ENCODE peak calls at places on chromosomes 6 and 20, in seven cellular contexts. M, J, D, H, F, Y and B are unnamed samples.

GRCh38 chr6:144190593-144190992 is 40.3 kb downstream of the STX11 start:
- DNase-seq in Y (no peak), M (no peak), F (no peak), H (no peak), D (peak), J (peak), B (peak)

GRCh38 chr20:43942661-43943285 is 28.1 kb downstream of the TOX2 start:
- DNase-seq in D (peak), H (no peak), F (peak), J (no peak), Y (no peak), M (peak), B (peak)

GRCh38 chr6:34982424-34982852 is 93.4 kb downstream of the ANKS1A start:
- DNase-seq in J (peak), F (peak), Y (peak), D (no peak), M (no peak), H (no peak), B (peak)

GRCh38 chr20:33490023-33490933 is at the start of gene CBFA2T2:
- DNase-seq in M (no peak), D (peak), F (no peak), J (no peak), Y (no peak), H (no peak), B (peak)

GRCh38 chr6:24893342-24893850 is 42.4 kb downstream of the RIPOR2 start:
- DNase-seq in M (no peak), H (no peak), F (no peak), J (no peak), D (no peak), Y (no peak), B (no peak)

GRCh38 chr6:4973972-4974885 is 29.6 kb downstream of the RPP40 start:
- DNase-seq in F (no peak), M (no peak), J (peak), H (no peak), D (no peak), Y (no peak), B (no peak)

GRCh38 chr20:2874456-2874855 is 1.2 kb downstream of the PTPRA start:
- DNase-seq in Y (no peak), M (no peak), D (no peak), F (peak), J (no peak), H (no peak), B (peak)

GRCh38 chr6:68114648-68115047 is 520.4 kb upstream of the ADGRB3 start:
- DNase-seq in F (no peak), H (no peak), M (no peak), J (no peak), D (no peak), Y (no peak), B (no peak)

GRCh38 chr6:129029778-129030177 is 146.8 kb downstream of the LAMA2 start:
- DNase-seq in M (no peak), D (no peak), H (no peak), Y (no peak), J (no peak), F (peak), B (no peak)

GRCh38 chr6:44806656-44807055 is 419.1 kb downstream of the CDC5L start:
- DNase-seq in D (no peak), Y (no peak), J (no peak), H (no peak), M (no peak), F (no peak), B (no peak)

GRCh38 chr20:50516180-50516934 is 6.2 kb downstream of the PTPN1 start:
- DNase-seq in D (no peak), F (peak), J (peak), H (no peak), M (no peak), Y (no peak), B (no peak)

GRCh38 chr6:100892693-100893092 is 11.6 kb upstream of the ASCC3 start:
- DNase-seq in H (no peak), Y (no peak), J (no peak), D (no peak), F (no peak), M (no peak), B (no peak)

GRCh38 chr20:61924211-61924857 is 141.3 kb downstream of the TAF4 start:
- DNase-seq in M (no peak), J (no peak), F (no peak), Y (no peak), H (no peak), D (no peak), B (no peak)

GRCh38 chr20:50719328-50719727 is 12.1 kb upstream of the PARD6B start:
- DNase-seq in F (no peak), M (no peak), D (no peak), J (no peak), H (no peak), Y (no peak), B (no peak)

GRCh38 chr6:158571826-158572652 is 12.1 kb downstream of the TMEM181 start:
- DNase-seq in F (no peak), Y (no peak), J (no peak), D (no peak), M (no peak), H (no peak), B (no peak)

GRCh38 chr20:61352381-61353260 is 100.6 kb downstream of the CDH4 start:
- DNase-seq in M (no peak), D (no peak), F (no peak), H (no peak), J (no peak), Y (no peak), B (no peak)

GRCh38 chr6:13014551-13015378 is 298.2 kb downstream of the PHACTR1 start:
- DNase-seq in H (no peak), M (no peak), Y (no peak), F (no peak), J (no peak), D (no peak), B (no peak)

GRCh38 chr20:59413326-59413865 is 113.0 kb downstream of the EDN3 start:
- DNase-seq in M (no peak), F (no peak), Y (no peak), J (no peak), D (no peak), H (no peak), B (no peak)

GRCh38 chr6:151494235-151494950 is 576 bp downstream of the CCDC170 start:
- DNase-seq in Y (peak), D (peak), F (no peak), M (no peak), H (no peak), J (no peak), B (peak)

GRCh38 chr20:25484224-25484846 is 76.9 kb downstream of the GINS1 start:
- DNase-seq in Y (no peak), D (no peak), M (no peak), J (no peak), H (no peak), F (no peak), B (no peak)

GRCh38 chr20:13436530-13436929 is 202.2 kb downstream of the TASP1 start:
- DNase-seq in F (no peak), Y (no peak), H (no peak), J (no peak), M (no peak), D (no peak), B (no peak)

GRCh38 chr6:17179246-17180073 is 77.6 kb downstream of the STMND1 start:
- DNase-seq in D (no peak), M (no peak), H (no peak), Y (no peak), F (no peak), J (no peak), B (no peak)

GRCh38 chr20:37314617-37315292 is 25.3 kb downstream of the MANBAL start:
- DNase-seq in J (no peak), H (no peak), Y (no peak), D (no peak), F (no peak), M (no peak), B (no peak)

GRCh38 chr6:158044525-158044888 is 62.8 kb downstream of the SYNJ2 start:
- DNase-seq in J (no peak), Y (no peak), D (no peak), M (no peak), H (no peak), F (no peak), B (no peak)

GRCh38 chr6:89084954-89085353 is 4.4 kb downstream of the PNRC1 start:
- DNase-seq in M (no peak), Y (no peak), H (no peak), F (no peak), J (no peak), D (no peak), B (no peak)

GRCh38 chr20:582204-582603 is 27.9 kb downstream of the TCF15 start:
- DNase-seq in H (no peak), M (no peak), J (no peak), F (peak), D (no peak), Y (no peak), B (no peak)

GRCh38 chr6:39055661-39056060 is 7.1 kb downstream of the GLP1R start:
- DNase-seq in H (no peak), D (no peak), Y (no peak), M (no peak), J (no peak), F (no peak), B (no peak)

GRCh38 chr6:113221850-113222249 is 635.3 kb upstream of the MARCKS start:
- DNase-seq in Y (no peak), J (no peak), D (no peak), M (no peak), F (peak), H (no peak), B (no peak)

GRCh38 chr6:35810831-35811698 is 5.9 kb downstream of the LHFPL5 start:
- DNase-seq in Y (no peak), F (no peak), M (no peak), D (peak), H (no peak), J (no peak), B (peak)

GRCh38 chr6:2021713-2022125 is 223.7 kb downstream of the GMDS start:
- DNase-seq in D (no peak), M (no peak), F (peak), J (peak), Y (no peak), H (no peak), B (peak)

GRCh38 chr20:57810511-57811372 is 100.9 kb upstream of the PMEPA1 start:
- DNase-seq in D (no peak), H (no peak), Y (no peak), F (no peak), M (no peak), J (no peak), B (no peak)

GRCh38 chr6:84220809-84221409 is 6.5 kb downstream of the CEP162 start:
- DNase-seq in F (peak), M (no peak), H (no peak), D (peak), J (peak), Y (no peak), B (peak)

GRCh38 chr6:66628917-66629316 is 921.9 kb upstream of the EYS start:
- DNase-seq in M (no peak), H (no peak), Y (no peak), J (no peak), D (no peak), F (peak), B (no peak)